ENCODE peak calls at places on chromosomes 7 and 10, in ten cellular contexts. A is progenitor cell of endocrine pancreas, M is lower lobe of right lung, G is lung, S is AG04450, P is neural progenitor cell, U is GM23338, I is hepatocyte, F is cardiac fibroblast, H is foreskin fibroblast. L is an unnamed sample.
A peak's percentile ranks its signal among the peaks of the same experiment; 100 is the strongest.

GRCh38 chr10:113027574-113028392 is 77.7 kb downstream of the TCF7L2 start:
- DNase-seq in H (no peak), U (peak; percentile 35), S (no peak), F (peak; percentile 40), G (no peak), I (no peak), A (no peak), P (peak; percentile 84), M (no peak), L (no peak)

GRCh38 chr7:37089972-37090371 is 358.7 kb downstream of the ELMO1 start:
- DNase-seq in A (no peak), H (peak; percentile 0), P (no peak), M (no peak), G (no peak), F (no peak), U (no peak), S (no peak), I (peak; percentile 34), L (no peak)

GRCh38 chr10:89352039-89352597 is 24.3 kb downstream of the IFIT3 start:
- DNase-seq in A (peak; percentile 20), I (peak; percentile 83), M (no peak), P (no peak), G (peak; percentile 70), U (no peak), H (peak; percentile 99), S (peak; percentile 85), F (peak; percentile 98), L (no peak)

GRCh38 chr10:65620404-65621048 is 1305.3 kb upstream of the LRRTM3 start:
- DNase-seq in G (no peak), F (no peak), I (no peak), M (no peak), P (no peak), A (no peak), H (no peak), S (no peak), U (no peak), L (no peak)

GRCh38 chr7:42217053-42217452 is 20.0 kb downstream of the GLI3 start:
- DNase-seq in G (no peak), H (no peak), P (peak; percentile 36), F (no peak), U (no peak), S (no peak), A (no peak), I (no peak), M (no peak), L (no peak)

GRCh38 chr10:116596062-116596461 is 5.3 kb downstream of the PNLIPRP1 start:
- DNase-seq in I (no peak), M (no peak), G (no peak), H (no peak), U (no peak), S (no peak), P (no peak), A (no peak), F (no peak), L (no peak)

GRCh38 chr10:59905066-59905734 is 1.2 kb downstream of the CCDC6 start:
- DNase-seq in I (peak; percentile 60), U (peak; percentile 80), S (no peak), G (peak; percentile 44), M (peak; percentile 56), A (peak; percentile 26), H (peak; percentile 10), P (peak; percentile 68), F (peak; percentile 27), L (peak; percentile 81)

GRCh38 chr10:68212721-68213352 is 19.1 kb downstream of the ATOH7 start:
- DNase-seq in I (peak; percentile 33), U (peak; percentile 43), F (peak; percentile 62), P (no peak), M (no peak), A (no peak), S (no peak), H (peak; percentile 20), G (no peak), L (no peak)

GRCh38 chr10:35005868-35006267 is 84.3 kb downstream of the CUL2 start:
- DNase-seq in F (peak; percentile 93), U (no peak), G (no peak), S (peak; percentile 81), M (no peak), A (no peak), P (no peak), H (peak; percentile 97), I (no peak), L (no peak)

GRCh38 chr10:12844796-12845524 is 156.6 kb downstream of the CCDC3 start:
- DNase-seq in G (no peak), M (no peak), A (no peak), H (peak; percentile 34), I (peak; percentile 82), P (no peak), S (peak; percentile 55), U (no peak), F (peak; percentile 95), L (no peak)

GRCh38 chr7:1707756-1708611 is 37.9 kb downstream of the ELFN1 start:
- DNase-seq in A (no peak), M (peak; percentile 25), H (no peak), I (no peak), G (no peak), U (no peak), F (no peak), S (no peak), P (no peak), L (no peak)

GRCh38 chr10:77422491-77423338 is 214.9 kb downstream of the KCNMA1 start:
- DNase-seq in S (no peak), I (no peak), A (no peak), F (peak; percentile 61), H (no peak), P (no peak), U (no peak), M (no peak), G (no peak), L (no peak)

DNA sequence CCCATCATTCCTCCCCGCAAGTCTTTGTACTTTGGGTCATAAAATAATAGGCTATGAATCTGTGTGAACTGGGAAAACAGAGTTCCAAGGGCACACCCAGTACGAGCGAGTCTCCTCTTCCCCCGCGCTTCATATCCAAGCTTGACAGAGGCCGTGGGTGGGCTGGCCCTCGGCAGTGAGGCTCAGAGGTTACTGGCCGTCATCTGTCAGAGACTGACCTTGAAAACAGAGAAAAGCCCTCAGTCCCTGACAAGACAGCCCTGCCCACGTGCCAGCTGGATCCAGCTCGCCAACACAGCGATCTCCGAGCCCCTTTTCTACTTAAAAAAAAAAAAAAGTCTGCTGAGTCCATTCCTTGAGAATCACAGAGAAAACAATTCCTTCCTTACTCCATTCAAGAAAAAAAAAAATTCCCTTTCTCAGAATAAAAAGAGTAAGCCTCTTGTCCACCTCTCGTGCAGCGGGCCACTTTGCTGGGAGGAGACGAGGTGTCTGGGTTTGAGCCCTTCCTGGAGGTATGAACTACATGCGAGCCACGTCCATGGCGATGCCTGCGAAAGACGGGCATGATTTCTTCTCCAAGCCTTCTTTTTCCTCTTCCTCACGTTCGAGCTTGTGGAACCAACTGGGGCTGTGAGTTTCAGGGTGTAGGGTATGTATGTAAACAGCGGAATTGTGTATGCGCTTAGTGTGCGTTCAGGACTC is 755 bp upstream of the BICC1 start:
- DNase-seq in S (no peak), A (no peak), I (peak; percentile 19), G (peak; percentile 31), U (peak; percentile 24), M (no peak), H (peak; percentile 32), P (peak; percentile 20), F (peak; percentile 50), L (peak; percentile 1)
- TF ChIP-seq CTCF in S (no peak), A (no peak), I (no peak), G (no peak), U (no peak), M (no peak), H (no peak), P (no peak), F (no peak), L (no peak)

DNA sequence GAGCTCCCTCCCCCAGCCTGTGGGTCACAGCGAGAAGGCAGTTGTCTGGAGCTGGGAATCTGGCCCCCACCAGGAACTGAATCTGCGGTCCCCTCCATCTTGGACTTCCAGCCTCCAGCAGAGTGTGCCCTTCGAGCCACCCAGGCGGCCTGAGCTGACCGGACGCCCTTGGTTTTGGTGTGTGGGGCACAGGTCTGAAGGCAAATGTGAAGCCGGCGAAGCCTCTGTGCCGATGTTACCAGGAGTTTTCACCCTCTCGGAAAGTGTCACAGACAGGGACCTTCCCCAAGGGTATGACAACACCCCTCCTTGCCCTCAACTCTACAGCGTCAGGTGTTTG is 109.1 kb downstream of the DNAJB6 start:
- DNase-seq in A (no peak), F (no peak), U (no peak), G (no peak), P (no peak), S (no peak), M (peak; percentile 26), H (no peak), I (no peak), L (no peak)
- TF ChIP-seq CTCF in A (no peak), F (no peak), U (no peak), G (no peak), P (no peak), S (no peak), M (no peak), H (no peak), I (no peak), L (no peak)

DNA sequence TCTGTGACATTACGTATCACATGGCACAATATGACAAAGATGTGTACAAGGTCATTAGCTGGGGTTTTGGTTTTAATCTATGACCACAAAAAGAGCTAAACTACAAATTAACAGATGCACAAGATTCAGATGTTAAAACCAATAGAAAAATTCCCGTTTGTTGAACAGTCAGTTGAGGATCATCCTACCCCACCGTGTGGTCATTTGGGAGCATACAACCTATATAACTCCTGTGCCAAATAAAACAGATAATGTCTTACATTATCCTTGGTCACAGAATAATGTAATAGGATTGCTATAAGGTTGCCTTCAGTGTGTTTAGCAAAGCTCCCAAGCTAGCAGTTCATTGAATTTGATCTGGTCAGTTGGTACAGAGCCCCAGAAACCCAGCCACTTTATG is 28.2 kb downstream of the ASNS start:
- DNase-seq in M (no peak), G (no peak), P (no peak), F (no peak), A (no peak), H (no peak), I (no peak), S (no peak), U (no peak), L (no peak)
- TF ChIP-seq CTCF in M (no peak), G (no peak), P (peak; percentile 6), F (peak; percentile 23), A (no peak), H (peak; percentile 8), I (no peak), S (peak; percentile 16), U (peak; percentile 36), L (no peak)

DNA sequence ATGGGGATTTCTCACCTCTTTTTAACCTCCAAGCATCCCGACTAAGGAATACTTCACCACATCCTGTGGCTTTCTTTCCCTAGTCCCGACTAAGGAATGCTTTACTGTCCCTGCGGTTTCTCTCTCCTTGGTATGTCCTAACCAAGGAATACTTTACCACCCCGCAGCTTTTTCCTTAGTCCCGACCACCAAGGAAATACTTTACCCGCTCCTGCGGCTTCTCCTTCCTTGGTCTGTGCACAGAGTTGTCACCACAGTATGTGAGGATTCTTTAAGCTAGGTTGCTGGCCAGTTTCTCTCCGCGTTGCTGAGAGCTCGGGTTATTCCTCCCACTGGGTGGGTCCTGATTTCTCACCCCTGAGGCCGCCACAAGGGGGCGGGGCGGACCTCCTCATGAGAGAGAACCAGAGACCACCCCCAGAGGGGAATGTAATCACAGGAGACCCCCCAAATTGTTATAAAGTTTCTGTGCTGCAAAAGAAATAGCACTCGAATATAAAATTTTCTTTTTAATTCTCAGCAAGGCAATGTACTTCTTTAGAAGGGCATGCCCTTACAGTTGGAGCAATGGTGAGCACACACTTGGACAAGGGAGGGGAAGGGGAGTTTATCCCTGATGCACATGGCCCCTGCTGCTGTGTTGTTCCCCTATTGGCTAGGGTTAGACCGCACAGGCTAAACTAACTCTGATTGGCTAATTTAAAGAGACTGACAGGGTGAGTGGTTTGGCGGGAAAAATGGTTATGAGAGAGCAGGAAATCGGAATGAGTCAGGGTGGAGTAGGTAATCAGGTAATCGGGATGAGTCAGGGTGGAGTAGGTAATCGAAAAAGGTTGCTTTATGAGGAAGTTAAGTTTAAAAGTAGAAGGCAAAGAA is 12.8 kb downstream of the SUGCT start:
- DNase-seq in M (no peak), A (no peak), F (no peak), U (peak; percentile 49), G (no peak), H (no peak), S (no peak), P (peak; percentile 31), I (no peak), L (no peak)
- TF ChIP-seq CTCF in M (no peak), A (no peak), F (no peak), U (peak; percentile 56), G (no peak), H (no peak), S (no peak), P (peak; percentile 37), I (no peak), L (no peak)